ENCODE peak calls at places on chromosome 9, in five cellular contexts. N is fibroblast of mammary gland, P is SHP77, R is BJ, G is fibroblast of villous mesenchyme. I is an unnamed sample.

GRCh38 chr9:133333566-133333965 is 2.4 kb downstream of the SURF6 start:
- DNase-seq in G (no peak), N (no peak), R (no peak), P (no peak), I (no peak)

GRCh38 chr9:128558431-128559310 is 6.3 kb downstream of the SPTAN1 start:
- DNase-seq in P (peak; percentile 72), G (peak; percentile 94), N (peak; percentile 94), R (peak; percentile 54), I (no peak)

GRCh38 chr9:22052376-22052945 is 43.4 kb upstream of the CDKN2B start:
- DNase-seq in G (peak; percentile 90), R (peak; percentile 72), P (no peak), N (peak; percentile 100), I (peak; percentile 75)

GRCh38 chr9:117763314-117763713 is 59.1 kb downstream of the TLR4 start:
- DNase-seq in P (no peak), G (peak; percentile 34), R (peak; percentile 31), N (peak; percentile 33), I (no peak)

GRCh38 chr9:126979461-126979860 is 64.9 kb downstream of the RALGPS1 start:
- DNase-seq in P (no peak), N (no peak), G (no peak), R (no peak), I (no peak)

GRCh38 chr9:34233691-34234090 is 54.8 kb downstream of the UBAP1 start:
- DNase-seq in P (no peak), R (no peak), N (peak; percentile 66), G (no peak), I (no peak)

GRCh38 chr9:4084440-4084818 is 215.4 kb downstream of the GLIS3 start:
- DNase-seq in N (peak; percentile 55), P (no peak), G (peak; percentile 96), R (no peak), I (no peak)

GRCh38 chr9:18548456-18548855 is 74.5 kb downstream of the ADAMTSL1 start:
- DNase-seq in R (no peak), G (no peak), P (no peak), N (no peak), I (no peak)

GRCh38 chr9:126673689-126674364 is 60.1 kb downstream of the LMX1B start:
- DNase-seq in P (peak; percentile 99), N (no peak), R (no peak), G (no peak), I (no peak)

GRCh38 chr9:35258665-35259474 is 97.1 kb downstream of the UNC13B start:
- DNase-seq in R (peak; percentile 39), N (peak; percentile 81), G (peak; percentile 81), P (peak; percentile 34), I (no peak)

GRCh38 chr9:81031422-81032029 is 657.8 kb downstream of the TLE1 start:
- DNase-seq in R (no peak), G (no peak), P (no peak), N (peak; percentile 56), I (peak; percentile 44)

GRCh38 chr9:77433675-77434445 is 214.3 kb downstream of the GNA14 start:
- DNase-seq in P (peak; percentile 38), N (peak; percentile 68), R (no peak), G (peak; percentile 69), I (no peak)

GRCh38 chr9:79028101-79028500 is 543.7 kb upstream of the TLE4 start:
- DNase-seq in P (no peak), N (peak; percentile 12), G (peak; percentile 43), R (peak; percentile 31), I (peak; percentile 26)

GRCh38 chr9:34526026-34526425 is 3.2 kb upstream of the ENHO start:
- DNase-seq in G (no peak), N (no peak), P (no peak), R (no peak), I (no peak)

GRCh38 chr9:77927265-77927664 is 104.3 kb downstream of the GNAQ start:
- DNase-seq in R (no peak), N (peak; percentile 51), P (no peak), G (peak; percentile 48), I (no peak)

GRCh38 chr9:137103206-137103999 is 11.1 kb downstream of the DPP7 start:
- DNase-seq in N (no peak), G (no peak), R (no peak), P (no peak), I (no peak)

GRCh38 chr9:100111235-100111634 is 12.2 kb downstream of the INVS start:
- DNase-seq in G (peak; percentile 97), P (no peak), R (peak; percentile 88), N (peak; percentile 99), I (no peak)

GRCh38 chr9:77402286-77402685 is 225.0 kb downstream of the VPS13A start:
- DNase-seq in P (no peak), G (no peak), R (no peak), N (peak; percentile 49), I (no peak)

GRCh38 chr9:131965101-131965500 is 114.6 kb downstream of the MED27 start:
- DNase-seq in R (no peak), G (no peak), P (no peak), N (no peak), I (no peak)

GRCh38 chr9:98222885-98223640 is 30.6 kb upstream of the CORO2A start:
- DNase-seq in G (peak; percentile 98), N (peak; percentile 95), P (no peak), R (peak; percentile 99), I (peak; percentile 91)

GRCh38 chr9:81605154-81605670 is 84.1 kb downstream of the TLE1 start:
- DNase-seq in N (no peak), G (no peak), R (no peak), P (no peak), I (no peak)

GRCh38 chr9:3205421-3206095 is 320.2 kb downstream of the RFX3 start:
- DNase-seq in P (no peak), N (no peak), G (peak; percentile 2), R (no peak), I (no peak)

GRCh38 chr9:123406691-123407536 is 50.9 kb downstream of the CRB2 start:
- DNase-seq in G (peak; percentile 28), N (peak; percentile 6), R (no peak), P (no peak), I (no peak)

GRCh38 chr9:88378317-88378716 is 9.9 kb upstream of the SPIN1 start:
- DNase-seq in R (no peak), P (no peak), G (peak; percentile 61), N (peak; percentile 10), I (no peak)

GRCh38 chr9:127523312-127523851 is 72.1 kb downstream of the LRSAM1 start:
- DNase-seq in R (no peak), P (no peak), N (peak; percentile 72), G (no peak), I (no peak)

GRCh38 chr9:12723409-12724028 is 30.3 kb downstream of the TYRP1 start:
- DNase-seq in P (no peak), N (peak; percentile 58), R (no peak), G (peak; percentile 47), I (no peak)

GRCh38 chr9:71352837-71353236 is 231.4 kb upstream of the TRPM3 start:
- DNase-seq in G (no peak), N (no peak), R (no peak), P (peak; percentile 20), I (no peak)

GRCh38 chr9:16718952-16719351 is 151.5 kb downstream of the BNC2 start:
- DNase-seq in G (no peak), N (peak; percentile 52), R (no peak), P (no peak), I (no peak)

GRCh38 chr9:107489144-107489673 is 360 bp downstream of the KLF4 start:
- DNase-seq in P (no peak), R (no peak), N (peak; percentile 4), G (no peak), I (no peak)

GRCh38 chr9:19411316-19411715 is 2.5 kb downstream of the ACER2 start:
- DNase-seq in N (peak; percentile 87), G (peak; percentile 94), P (no peak), R (peak; percentile 27), I (no peak)

GRCh38 chr9:93267091-93267541 is 83.2 kb downstream of the WNK2 start:
- DNase-seq in R (no peak), P (no peak), N (no peak), G (no peak), I (no peak)

GRCh38 chr9:109295475-109296110 is 25.3 kb downstream of the EPB41L4B start:
- DNase-seq in R (no peak), N (no peak), P (no peak), G (peak; percentile 30), I (no peak)

GRCh38 chr9:93194584-93194983 is 10.6 kb downstream of the WNK2 start:
- DNase-seq in P (no peak), R (no peak), N (no peak), G (no peak), I (no peak)

GRCh38 chr9:116547729-116548426 is 139.2 kb upstream of the TRIM32 start:
- DNase-seq in N (no peak), P (no peak), G (peak; percentile 16), R (no peak), I (no peak)

GRCh38 chr9:115071176-115071575 is 46.8 kb downstream of the TNC start:
- DNase-seq in P (no peak), N (no peak), R (peak; percentile 31), G (peak; percentile 21), I (no peak)

GRCh38 chr9:97906236-97906831 is 16.0 kb downstream of the TRMO start:
- DNase-seq in P (no peak), N (peak; percentile 16), G (no peak), R (no peak), I (no peak)

GRCh38 chr9:30575218-30575617 is 1809.2 kb upstream of the ACO1 start:
- DNase-seq in P (no peak), G (no peak), R (no peak), N (no peak), I (no peak)